ENCODE peak calls at places on chromosomes 5 and 9, in four cellular contexts. A is SJSA1, B is hepatic stellate cell, T is NAMALWA. O is an unnamed sample.
A peak's percentile ranks its signal among the peaks of the same experiment; 100 is the strongest.

GRCh38 chr9:71333311-71333710 is 211.9 kb upstream of the TRPM3 start:
- DNase-seq in A (no peak), B (no peak), T (no peak), O (no peak)

GRCh38 chr5:126138475-126139005 is 284.7 kb upstream of the GRAMD2B start:
- DNase-seq in B (peak; percentile 2), T (no peak), A (peak; percentile 60), O (no peak)

GRCh38 chr9:36793277-36793676 is 220.6 kb downstream of the MELK start:
- DNase-seq in T (peak; percentile 64), A (no peak), B (no peak), O (no peak)

GRCh38 chr9:70411141-70411929 is 3.1 kb downstream of the KLF9 start:
- DNase-seq in T (peak; percentile 15), B (peak; percentile 77), A (peak; percentile 46), O (no peak)

GRCh38 chr9:116152941-116153764 is 438 bp upstream of the PAPPA start:
- DNase-seq in B (peak; percentile 46), T (no peak), A (no peak), O (no peak)

GRCh38 chr9:134434896-134435506 is 108.7 kb downstream of the RXRA start:
- DNase-seq in T (no peak), A (peak; percentile 94), B (peak; percentile 97), O (peak; percentile 90)

GRCh38 chr9:91065231-91066041 is 263.8 kb downstream of the SYK start:
- DNase-seq in T (no peak), B (no peak), A (no peak), O (no peak)

GRCh38 chr5:77957-78804 is 13.8 kb upstream of the PLEKHG4B start:
- DNase-seq in A (no peak), B (peak; percentile 66), T (peak; percentile 84), O (no peak)

O was measured in brain pericyte.